ENCODE peak calls at places on chromosomes 6 and 20, in six cellular contexts. P is WTC11, A is HepG2, K is A549, Z is K562, R is H1. F is an unnamed sample.

GRCh38 chr6:30781362-30781696 is 37.0 kb upstream of the IER3 start:
- DNase-seq in P (no peak), K (no peak), Z (no peak), R (no peak), A (no peak), F (no peak)

GRCh38 chr6:101120747-101121146 is 239.6 kb upstream of the ASCC3 start:
- DNase-seq in Z (no peak), K (no peak), A (no peak), R (no peak), P (no peak), F (no peak)

GRCh38 chr20:48919882-48920526 is 1.5 kb upstream of the ARFGEF2 start:
- DNase-seq in A (peak), P (no peak), R (no peak), Z (no peak), K (no peak), F (no peak)

GRCh38 chr6:35439308-35439707 is 12.8 kb upstream of the FANCE start:
- DNase-seq in K (no peak), R (no peak), A (no peak), Z (peak), P (peak), F (no peak)

GRCh38 chr6:158825038-158825950 is 6.1 kb upstream of the EZR start:
- DNase-seq in K (no peak), R (no peak), P (no peak), A (no peak), Z (no peak), F (no peak)

GRCh38 chr20:896626-897025 is 19.5 kb downstream of the ANGPT4 start:
- DNase-seq in Z (no peak), P (no peak), A (no peak), K (no peak), R (no peak), F (no peak)

GRCh38 chr6:100163035-100163434 is 169.0 kb upstream of the MCHR2 start:
- DNase-seq in Z (no peak), R (no peak), K (no peak), P (peak), A (no peak), F (no peak)

GRCh38 chr6:11040134-11040533 is 4.0 kb downstream of the ELOVL2 start:
- DNase-seq in P (no peak), A (no peak), R (no peak), Z (no peak), K (no peak), F (no peak)

GRCh38 chr6:106546322-106547052 is 82.8 kb downstream of the RTN4IP1 start:
- DNase-seq in P (no peak), K (peak), R (no peak), Z (no peak), A (peak), F (no peak)

GRCh38 chr6:1110935-1111334 is 201.0 kb upstream of the FOXQ1 start:
- DNase-seq in P (no peak), Z (no peak), R (no peak), K (peak), A (no peak), F (no peak)

GRCh38 chr6:37005061-37005810 is at the start of gene FGD2:
- DNase-seq in Z (peak), K (no peak), R (no peak), P (no peak), A (no peak), F (no peak)

GRCh38 chr6:75830959-75831885 is 82.2 kb downstream of the MYO6 start:
- DNase-seq in P (no peak), K (no peak), A (no peak), Z (no peak), R (no peak), F (no peak)

GRCh38 chr6:163814494-163815364 is 400.2 kb downstream of the QKI start:
- DNase-seq in Z (no peak), K (peak), A (no peak), R (no peak), P (no peak), F (no peak)

GRCh38 chr6:149696904-149697303 is 21.0 kb downstream of the LATS1 start:
- DNase-seq in A (no peak), K (no peak), P (no peak), Z (no peak), R (no peak), F (no peak)

GRCh38 chr6:155147958-155148663 is 115.7 kb upstream of the CLDN20 start:
- DNase-seq in P (no peak), A (no peak), K (no peak), Z (no peak), R (no peak), F (no peak)
- TF ChIP-seq JUN in P (no peak), A (no peak), K (no peak), Z (no peak), R (no peak), F (no peak)

DNA sequence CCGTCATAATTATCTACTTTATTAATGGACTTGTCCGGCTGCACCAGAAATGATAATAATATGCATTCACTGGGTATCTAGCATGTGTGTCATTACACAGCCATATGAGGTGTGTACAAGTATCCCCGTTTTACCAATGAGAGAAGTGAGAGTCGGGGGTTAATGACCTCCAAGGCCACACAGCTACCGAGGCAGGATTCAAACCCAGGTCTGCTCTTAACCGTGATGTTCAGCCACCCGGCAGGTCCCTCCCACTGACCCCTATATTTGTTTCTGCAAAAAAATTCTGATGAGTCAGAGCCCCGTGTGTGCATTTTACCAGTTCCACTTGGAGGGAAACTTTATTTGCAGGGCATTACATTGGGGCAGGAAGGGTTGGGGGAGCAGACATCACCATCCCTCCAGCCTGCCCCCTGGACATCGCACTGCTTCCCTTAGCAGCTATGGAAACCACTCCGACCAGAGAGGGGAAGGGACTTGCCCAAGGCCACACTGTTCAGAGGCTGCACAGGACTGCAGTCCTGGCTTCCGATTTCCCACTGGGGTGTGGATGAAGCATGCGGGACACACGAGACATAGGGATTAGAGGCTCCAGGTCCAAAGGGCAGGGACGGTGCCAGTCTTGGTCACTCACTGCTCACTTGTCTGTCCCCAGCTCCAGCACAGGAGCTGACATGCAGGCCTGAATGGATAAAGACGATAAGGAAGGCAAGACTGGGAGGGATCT is 10.1 kb upstream of the SRC start:
- DNase-seq in A (peak), P (no peak), Z (peak), R (no peak), K (peak), F (no peak)
- TF ChIP-seq JUN in A (no peak), P (no peak), Z (no peak), R (no peak), K (no peak), F (no peak)

DNA sequence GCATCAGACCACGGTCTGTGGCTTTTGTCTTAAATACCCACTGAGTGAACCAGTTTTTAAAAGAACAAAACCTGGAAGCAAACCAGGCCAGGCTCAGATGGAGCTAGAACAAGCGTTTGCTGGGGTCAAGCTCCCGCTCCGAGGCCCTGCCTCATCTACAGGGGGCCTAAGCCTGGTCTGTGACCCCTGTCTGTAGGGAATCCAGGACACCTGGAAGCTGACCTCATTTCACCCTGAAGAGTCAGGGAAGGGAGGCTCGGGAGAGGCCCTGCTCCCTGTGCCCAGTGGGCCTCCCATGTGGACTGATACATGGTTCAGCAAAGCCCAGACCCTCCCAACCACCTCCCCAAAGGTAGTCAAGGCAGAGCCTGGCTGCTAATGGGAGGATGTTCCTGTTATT is 26.8 kb upstream of the DLGAP4 start:
- DNase-seq in R (no peak), Z (no peak), P (no peak), A (no peak), K (no peak), F (no peak)
- TF ChIP-seq JUN in R (no peak), Z (no peak), P (no peak), A (no peak), K (no peak), F (no peak)

GRCh38 chr20:37986063-37986858 is 47.0 kb downstream of the TTI1 start:
- DNase-seq in A (no peak), P (no peak), R (no peak), Z (no peak), K (no peak), F (no peak)

GRCh38 chr20:37983286-37983685 is 50.0 kb downstream of the TTI1 start:
- DNase-seq in R (no peak), A (no peak), P (no peak), Z (no peak), K (no peak), F (no peak)

GRCh38 chr20:37980876-37981275 is 52.4 kb downstream of the TTI1 start:
- DNase-seq in Z (no peak), A (no peak), P (no peak), R (no peak), K (no peak), F (no peak)

GRCh38 chr20:37986873-37987601 is 46.2 kb downstream of the TTI1 start:
- DNase-seq in P (no peak), Z (no peak), R (no peak), K (peak), A (peak), F (no peak)

GRCh38 chr20:37984018-37984785 is 49.1 kb downstream of the TTI1 start:
- DNase-seq in Z (no peak), P (no peak), K (no peak), A (peak), R (no peak), F (no peak)
- TF ChIP-seq JUN in Z (no peak), P (no peak), K (no peak), A (no peak), R (no peak), F (no peak)

DNA sequence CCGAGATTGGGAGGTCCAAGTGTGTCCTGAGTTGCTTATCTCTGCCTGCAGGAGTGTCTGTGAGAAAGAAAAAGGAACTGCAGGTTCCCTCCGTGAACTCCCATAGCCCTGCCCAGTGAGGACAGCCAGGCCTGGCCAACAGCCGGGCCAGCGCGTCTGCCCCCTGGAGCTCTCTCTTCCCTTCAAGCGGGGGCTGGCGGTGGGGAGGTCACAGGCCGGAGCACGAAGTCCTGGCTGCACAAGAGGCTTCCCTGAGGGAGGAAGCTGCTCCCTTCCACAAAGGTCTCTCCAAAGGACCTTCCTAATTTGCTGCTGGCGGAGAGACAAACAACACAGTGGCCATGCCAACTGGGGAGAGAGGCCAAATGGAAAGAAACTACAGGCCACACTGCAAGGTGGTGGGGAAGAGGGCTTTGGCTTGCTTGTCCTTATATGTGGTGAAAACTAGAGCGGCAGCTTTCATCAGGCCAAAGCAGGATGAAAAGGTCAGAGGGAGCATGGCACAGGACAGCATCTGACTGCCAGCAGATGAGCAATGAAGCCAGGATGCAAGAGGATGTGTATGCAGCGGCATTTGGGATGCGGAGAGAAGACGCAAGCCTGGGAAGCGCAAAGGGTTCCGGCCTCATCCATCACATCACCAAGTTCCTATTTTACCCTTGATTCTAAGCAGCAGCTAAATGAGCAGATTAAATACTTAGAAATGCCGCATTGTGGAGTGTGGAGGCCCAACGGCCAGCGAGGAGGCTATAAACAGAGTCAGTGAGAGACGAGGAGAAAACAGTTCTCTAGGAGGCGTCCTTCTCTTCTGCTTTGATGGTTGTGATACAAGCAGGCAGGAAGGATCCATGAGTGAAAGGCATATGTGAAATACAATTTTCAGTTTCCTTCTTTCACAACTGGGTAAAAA is 260.1 kb downstream of the ERMARD start:
- DNase-seq in R (no peak), K (no peak), A (no peak), P (no peak), Z (no peak), F (peak)
- TF ChIP-seq JUN in R (no peak), K (no peak), A (no peak), P (no peak), Z (no peak), F (no peak)

F was measured in endothelial cell of umbilical vein.